ENCODE peak calls at places on chromosomes 5 and 9, in nine cellular contexts. H is fibroblast of villous mesenchyme, X is psoas muscle, J is lower leg skin, T is sigmoid colon, Z is fibroblast of lung, G is GM23338, M is ascending aorta, F is GM06990. I is an unnamed sample.
A peak's percentile ranks its signal among the peaks of the same experiment; 100 is the strongest.

GRCh38 chr9:16867571-16868311 is 2.7 kb downstream of the BNC2 start:
- DNase-seq in T (peak; percentile 82), M (no peak), F (no peak), H (peak; percentile 87), Z (peak; percentile 78), G (peak; percentile 36), X (no peak), J (no peak), I (no peak)

GRCh38 chr5:50791813-50792212 is 125.4 kb downstream of the PARP8 start:
- DNase-seq in X (no peak), H (no peak), G (no peak), J (no peak), F (no peak), T (no peak), M (no peak), Z (no peak), I (no peak)

GRCh38 chr9:77224750-77225312 is 47.5 kb downstream of the VPS13A start:
- DNase-seq in H (peak; percentile 75), F (no peak), Z (peak; percentile 60), M (no peak), T (no peak), J (no peak), X (no peak), G (no peak), I (no peak)

GRCh38 chr5:144368556-144368955 is 197.9 kb downstream of the KCTD16 start:
- DNase-seq in X (no peak), M (no peak), H (peak; percentile 4), F (no peak), T (no peak), G (no peak), J (no peak), Z (peak; percentile 50), I (peak; percentile 5)

GRCh38 chr9:6132650-6133049 is 83.0 kb upstream of the IL33 start:
- DNase-seq in T (no peak), X (no peak), J (no peak), H (no peak), G (no peak), F (no peak), M (no peak), Z (no peak), I (no peak)

GRCh38 chr5:154970759-154971158 is 29.9 kb downstream of the MRPL22 start:
- DNase-seq in Z (no peak), H (no peak), M (no peak), G (no peak), J (no peak), T (no peak), F (no peak), X (no peak), I (no peak)

GRCh38 chr9:137028281-137029057 is 432 bp upstream of the ABCA2 start:
- DNase-seq in G (peak; percentile 78), M (no peak), F (peak; percentile 70), H (peak; percentile 40), T (no peak), Z (no peak), X (peak; percentile 79), J (no peak), I (no peak)

GRCh38 chr9:135502168-135502872 is 1.8 kb downstream of the MRPS2 start:
- DNase-seq in Z (no peak), T (peak; percentile 46), F (no peak), G (no peak), J (no peak), M (no peak), X (no peak), H (no peak), I (no peak)

GRCh38 chr9:69215774-69216482 is 41.9 kb downstream of the TJP2 start:
- DNase-seq in F (no peak), H (peak; percentile 27), X (no peak), Z (no peak), T (no peak), M (no peak), G (no peak), J (no peak), I (no peak)

GRCh38 chr9:111316796-111317195 is 13.2 kb downstream of the OR2K2 start:
- DNase-seq in G (no peak), X (no peak), T (no peak), M (no peak), H (peak; percentile 81), Z (peak; percentile 6), J (no peak), F (no peak), I (no peak)

GRCh38 chr9:29437515-29437914 is 1864.2 kb upstream of the C9orf72 start:
- DNase-seq in H (no peak), J (no peak), G (no peak), M (no peak), X (no peak), T (no peak), F (no peak), Z (no peak), I (no peak)

GRCh38 chr5:141369994-141370848 is at the start of gene PCDHGB3:
- DNase-seq in Z (peak; percentile 70), J (no peak), T (no peak), F (peak; percentile 37), H (peak; percentile 54), M (no peak), G (peak; percentile 77), X (peak; percentile 69), I (no peak)

GRCh38 chr5:104088876-104089778 is 526.5 kb upstream of the NUDT12 start:
- DNase-seq in Z (no peak), H (peak; percentile 8), T (no peak), M (no peak), X (no peak), G (no peak), J (no peak), F (no peak), I (peak; percentile 24)

GRCh38 chr9:17906841-17907779 is 328.2 kb downstream of the SH3GL2 start:
- DNase-seq in M (no peak), X (peak; percentile 43), G (peak; percentile 68), Z (no peak), H (no peak), F (peak; percentile 6), J (no peak), T (no peak), I (no peak)

GRCh38 chr9:89941875-89942274 is 337.1 kb downstream of the GADD45G start:
- DNase-seq in M (no peak), G (no peak), Z (peak; percentile 91), T (no peak), X (no peak), F (no peak), H (peak; percentile 94), J (peak; percentile 42), I (peak; percentile 66)

GRCh38 chr9:108953983-108954574 is 19.9 kb downstream of the ABITRAM start:
- DNase-seq in J (no peak), M (no peak), Z (peak; percentile 75), G (peak; percentile 58), X (no peak), F (no peak), T (no peak), H (peak; percentile 73), I (peak; percentile 45)
- TF ChIP-seq CTCF in J (peak; percentile 23), M (peak; percentile 60), Z (peak; percentile 71), G (peak; percentile 59), X (peak; percentile 62), F (peak; percentile 52), T (peak; percentile 53), H (peak; percentile 63), I (peak; percentile 40)

GRCh38 chr5:6763191-6763590 is 50.0 kb downstream of the TENT4A start:
- DNase-seq in M (no peak), H (no peak), F (no peak), X (peak; percentile 26), Z (no peak), J (no peak), G (no peak), T (peak; percentile 20), I (no peak)

GRCh38 chr5:6767481-6768063 is 54.3 kb downstream of the TENT4A start:
- DNase-seq in J (no peak), H (no peak), Z (no peak), F (no peak), G (no peak), T (no peak), X (peak; percentile 28), M (no peak), I (no peak)

GRCh38 chr5:6766558-6767191 is 53.4 kb downstream of the TENT4A start:
- DNase-seq in Z (peak; percentile 22), H (peak; percentile 54), F (no peak), M (peak; percentile 82), T (peak; percentile 93), G (no peak), X (peak; percentile 95), J (peak; percentile 96), I (no peak)

GRCh38 chr5:6768590-6769230 is 55.5 kb downstream of the TENT4A start:
- DNase-seq in Z (no peak), J (no peak), G (no peak), T (no peak), F (no peak), M (no peak), X (peak; percentile 28), H (no peak), I (no peak)

GRCh38 chr5:6765612-6766525 is 52.6 kb downstream of the TENT4A start:
- DNase-seq in Z (peak; percentile 69), G (peak; percentile 93), T (peak; percentile 77), M (no peak), X (peak; percentile 83), J (peak; percentile 95), F (peak; percentile 49), H (peak; percentile 72), I (peak; percentile 37)
- H3K4me3 ChIP-seq in Z (no peak overlapping the region), G (no peak overlapping the region), T (no peak overlapping the region), M (peak overlapping the region; percentile 41), X (peak overlapping the region; percentile 16), J (no peak overlapping the region), F (no peak overlapping the region), H (no peak overlapping the region), I (no peak overlapping the region)

GRCh38 chr9:112367465-112367864 is 12.4 kb upstream of the HSDL2 start:
- DNase-seq in T (no peak), F (no peak), Z (no peak), H (no peak), X (no peak), M (no peak), G (no peak), J (no peak), I (no peak)

GRCh38 chr9:112360047-112360804 is 19.7 kb upstream of the HSDL2 start:
- DNase-seq in Z (peak; percentile 16), J (no peak), F (no peak), T (no peak), X (no peak), M (no peak), G (no peak), H (peak; percentile 53), I (peak; percentile 24)

GRCh38 chr9:112366591-112366990 is 13.3 kb upstream of the HSDL2 start:
- DNase-seq in M (no peak), J (no peak), X (no peak), T (no peak), F (no peak), H (no peak), Z (no peak), G (peak; percentile 67), I (no peak)

GRCh38 chr9:112361602-112362001 is 18.3 kb upstream of the HSDL2 start:
- DNase-seq in X (no peak), F (no peak), G (peak; percentile 76), Z (peak; percentile 70), J (no peak), M (no peak), H (peak; percentile 60), T (no peak), I (peak; percentile 35)
- TF ChIP-seq CTCF in X (peak; percentile 71), F (peak; percentile 18), G (peak; percentile 83), Z (peak; percentile 25), J (peak; percentile 20), M (peak; percentile 54), H (peak; percentile 40), T (peak; percentile 44), I (no peak)

DNA sequence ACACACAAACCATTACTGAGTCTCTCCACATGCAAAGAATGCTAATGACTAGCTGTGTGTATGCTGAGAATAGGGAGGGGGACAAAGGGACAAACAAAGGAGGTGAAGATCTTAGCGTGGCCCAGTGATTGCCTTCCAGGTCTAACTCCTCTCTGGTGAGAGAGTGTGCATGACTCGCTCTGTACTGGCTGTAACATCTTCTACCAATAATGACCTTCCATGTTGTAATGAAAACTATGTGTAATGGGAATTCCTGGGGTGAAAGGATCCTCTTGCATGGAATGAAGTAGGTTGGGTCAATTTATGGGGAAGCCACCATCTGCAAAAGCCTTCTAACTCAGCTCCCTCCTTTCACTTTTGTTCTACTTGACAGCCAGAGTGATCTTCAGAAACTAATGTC is 24.4 kb upstream of the GPR151 start:
- DNase-seq in J (no peak), Z (no peak), X (no peak), M (no peak), G (no peak), F (no peak), H (peak; percentile 5), T (no peak), I (no peak)
- H3K4me3 ChIP-seq in J (no peak overlapping the region), Z (no peak overlapping the region), X (no peak overlapping the region), M (no peak overlapping the region), G (no peak overlapping the region), F (no peak overlapping the region), H (no peak overlapping the region), T (no peak overlapping the region), I (no peak overlapping the region)

I was measured in astrocyte of the cerebellum.